ENCODE peak calls at places on chromosome 17, in nine cellular contexts. Q, E, F, T, G, A, I, B and L are unnamed samples.

GRCh38 chr17:57075193-57075592 is 9.9 kb upstream of the AKAP1 start:
- DNase-seq in Q (no peak), E (no peak), F (no peak), T (no peak), G (no peak), A (no peak), I (no peak), B (no peak), L (no peak)

GRCh38 chr17:7058831-7059447 is 15.0 kb upstream of the SLC16A11 start:
- DNase-seq in Q (no peak), E (no peak), F (no peak), T (no peak), G (no peak), A (no peak), I (peak), B (no peak), L (no peak)

GRCh38 chr17:17345294-17345597 is 42.1 kb downstream of the NT5M start:
- DNase-seq in Q (peak), E (no peak), F (no peak), T (peak), G (no peak), A (no peak), I (no peak), B (no peak), L (peak)

GRCh38 chr17:28338056-28338768 is 2.7 kb downstream of the TNFAIP1 start:
- DNase-seq in Q (no peak), E (no peak), F (no peak), T (no peak), G (no peak), A (no peak), I (peak), B (no peak), L (no peak)

GRCh38 chr17:18236494-18236893 is 11.1 kb downstream of the LLGL1 start:
- DNase-seq in Q (no peak), E (no peak), F (no peak), T (no peak), G (no peak), A (no peak), I (no peak), B (no peak), L (no peak)

GRCh38 chr17:4533522-4534502 is 21.4 kb downstream of the MYBBP1A start:
- DNase-seq in Q (peak), E (no peak), F (no peak), T (no peak), G (no peak), A (peak), I (peak), B (no peak), L (no peak)

GRCh38 chr17:74160656-74161500 is 42.6 kb upstream of the RPL38 start:
- DNase-seq in Q (no peak), E (no peak), F (no peak), T (peak), G (no peak), A (no peak), I (no peak), B (peak), L (no peak)

GRCh38 chr17:55053855-55054254 is 85.3 kb downstream of the STXBP4 start:
- DNase-seq in Q (no peak), E (no peak), F (no peak), T (no peak), G (no peak), A (no peak), I (peak), B (no peak), L (no peak)

GRCh38 chr17:68470959-68471358 is 13.7 kb upstream of the WIPI1 start:
- DNase-seq in Q (no peak), E (no peak), F (no peak), T (no peak), G (no peak), A (no peak), I (no peak), B (no peak), L (no peak)

GRCh38 chr17:82415786-82416185 is 2.4 kb upstream of the HEXD start:
- DNase-seq in Q (no peak), E (no peak), F (no peak), T (no peak), G (no peak), A (no peak), I (no peak), B (no peak), L (no peak)

GRCh38 chr17:82416771-82417170 is 1.4 kb upstream of the HEXD start:
- DNase-seq in Q (no peak), E (no peak), F (no peak), T (no peak), G (no peak), A (no peak), I (no peak), B (no peak), L (no peak)

GRCh38 chr17:82416264-82416663 is 1.9 kb upstream of the HEXD start:
- DNase-seq in Q (no peak), E (no peak), F (no peak), T (no peak), G (no peak), A (no peak), I (no peak), B (no peak), L (no peak)

GRCh38 chr17:82419471-82419995 is 1.1 kb upstream of the OGFOD3 start:
- DNase-seq in Q (no peak), E (no peak), F (no peak), T (no peak), G (no peak), A (no peak), I (no peak), B (no peak), L (no peak)

GRCh38 chr17:82418001-82418986 is at the start of the genes HEXD and OGFOD3:
- DNase-seq in Q (peak), E (peak), F (peak), T (no peak), G (peak), A (peak), I (peak), B (no peak), L (peak)
- TF ChIP-seq POLR2A in Q (no peak), E (peak), F (no peak), T (peak), G (no peak), A (peak), I (peak), B (peak), L (no peak)

GRCh38 chr17:46123607-46124006 is 69.6 kb downstream of the KANSL1 start:
- DNase-seq in Q (no peak), E (no peak), F (no peak), T (no peak), G (no peak), A (no peak), I (no peak), B (no peak), L (no peak)

GRCh38 chr17:46127524-46127923 is 65.7 kb downstream of the KANSL1 start:
- DNase-seq in Q (no peak), E (no peak), F (no peak), T (no peak), G (no peak), A (no peak), I (no peak), B (no peak), L (no peak)

GRCh38 chr17:46124695-46125592 is 68.3 kb downstream of the KANSL1 start:
- DNase-seq in Q (no peak), E (no peak), F (no peak), T (no peak), G (no peak), A (no peak), I (no peak), B (no peak), L (no peak)

GRCh38 chr17:46126840-46127239 is 66.4 kb downstream of the KANSL1 start:
- DNase-seq in Q (no peak), E (no peak), F (no peak), T (no peak), G (no peak), A (no peak), I (no peak), B (no peak), L (no peak)

DNA sequence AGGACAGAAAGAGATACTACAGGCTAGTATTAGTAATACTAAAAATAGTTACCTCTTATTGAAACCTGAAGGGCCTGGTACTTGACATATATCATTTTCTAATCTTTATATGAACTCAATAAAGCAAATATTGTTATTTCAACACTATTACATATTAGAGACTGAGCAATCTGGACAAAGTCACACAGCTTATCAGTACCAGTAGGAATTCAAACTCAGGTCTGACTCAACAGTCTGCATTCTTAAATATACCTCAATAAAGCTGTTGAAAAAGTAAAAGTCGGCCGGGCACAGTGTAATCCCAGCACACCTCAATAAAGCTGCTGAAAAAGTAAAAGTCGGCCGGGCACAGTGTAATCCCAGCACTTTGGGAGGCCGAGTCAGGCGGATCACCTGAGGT is 67.4 kb downstream of the KANSL1 start:
- DNase-seq in Q (no peak), E (no peak), F (no peak), T (no peak), G (no peak), A (no peak), I (no peak), B (no peak), L (no peak)
- H3K27ac ChIP-seq in Q (peak), E (no peak), F (no peak), T (no peak), G (no peak), A (no peak), I (no peak), B (no peak), L (no peak)

DNA sequence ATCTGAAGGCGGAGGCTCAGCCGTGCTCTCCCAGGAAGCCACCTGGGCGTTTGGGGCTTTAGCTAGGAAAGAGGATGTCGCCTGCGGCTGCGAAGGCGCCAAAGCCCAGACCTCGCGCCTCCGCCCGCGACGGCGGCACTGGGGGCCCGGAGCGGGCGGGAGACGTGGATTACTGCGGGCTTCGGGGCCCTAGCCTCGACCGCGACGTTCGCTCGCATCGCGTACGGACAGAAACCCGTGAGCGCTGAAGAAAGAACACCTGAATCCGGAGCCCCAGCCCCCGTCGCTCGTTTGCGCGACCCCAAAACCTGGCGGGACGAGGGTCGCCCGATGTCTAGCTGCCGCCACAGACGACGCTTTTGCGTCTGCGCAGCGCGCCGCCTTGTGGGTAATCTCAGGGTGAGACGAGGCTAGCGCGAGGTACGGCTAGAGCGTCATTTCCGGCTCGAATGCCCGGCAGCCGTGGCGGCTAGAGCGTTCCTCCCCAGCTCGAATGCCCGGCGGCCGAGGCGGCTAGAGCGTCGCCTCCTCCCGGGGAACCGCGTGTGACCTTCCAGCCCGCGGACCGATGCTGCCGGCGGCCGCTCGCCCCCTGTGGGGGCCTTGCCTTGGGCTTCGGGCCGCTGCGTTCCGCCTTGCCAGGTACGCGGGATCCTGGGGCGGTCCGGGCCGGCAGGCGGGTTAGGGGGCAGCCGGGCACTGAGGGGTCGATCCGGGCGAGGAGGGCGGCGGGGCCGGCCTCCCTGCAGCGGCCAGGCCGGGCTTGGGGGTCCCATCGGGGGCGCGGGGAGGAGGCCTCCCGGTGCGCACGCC is at the start of gene MRPL12:
- DNase-seq in Q (peak), E (peak), F (peak), T (peak), G (peak), A (peak), I (peak), B (peak), L (peak)
- TF ChIP-seq POLR2AphosphoS5 in Q (peak), E (peak), F (peak), T (peak), G (peak), A (peak), I (peak), B (peak), L (peak)

GRCh38 chr17:42109086-42109485 is 3.4 kb downstream of the DHX58 start:
- DNase-seq in Q (no peak), E (no peak), F (no peak), T (no peak), G (no peak), A (no peak), I (no peak), B (no peak), L (no peak)

GRCh38 chr17:42107124-42107523 is 5.4 kb downstream of the DHX58 start:
- DNase-seq in Q (no peak), E (no peak), F (no peak), T (no peak), G (no peak), A (no peak), I (no peak), B (no peak), L (no peak)

GRCh38 chr17:42110301-42111264 is 1.9 kb downstream of the DHX58 start:
- DNase-seq in Q (no peak), E (no peak), F (no peak), T (no peak), G (no peak), A (no peak), I (no peak), B (no peak), L (no peak)

GRCh38 chr17:42106009-42106408 is 6.5 kb downstream of the DHX58 start:
- DNase-seq in Q (no peak), E (no peak), F (no peak), T (no peak), G (no peak), A (no peak), I (no peak), B (no peak), L (no peak)

GRCh38 chr17:42107597-42108576 is 4.6 kb downstream of the DHX58 start:
- DNase-seq in Q (peak), E (peak), F (no peak), T (peak), G (peak), A (peak), I (peak), B (no peak), L (peak)
- TF ChIP-seq POLR2A in Q (no peak), E (no peak), F (no peak), T (no peak), G (no peak), A (no peak), I (no peak), B (no peak), L (no peak)

GRCh38 chr17:78596871-78597635 is 19.9 kb upstream of the DNAH17 start:
- DNase-seq in Q (no peak), E (no peak), F (no peak), T (no peak), G (no peak), A (no peak), I (no peak), B (no peak), L (peak)
- H3K27ac ChIP-seq in Q (peak), E (no peak), F (no peak), T (no peak), G (no peak), A (no peak), I (no peak), B (no peak), L (peak)

DNA sequence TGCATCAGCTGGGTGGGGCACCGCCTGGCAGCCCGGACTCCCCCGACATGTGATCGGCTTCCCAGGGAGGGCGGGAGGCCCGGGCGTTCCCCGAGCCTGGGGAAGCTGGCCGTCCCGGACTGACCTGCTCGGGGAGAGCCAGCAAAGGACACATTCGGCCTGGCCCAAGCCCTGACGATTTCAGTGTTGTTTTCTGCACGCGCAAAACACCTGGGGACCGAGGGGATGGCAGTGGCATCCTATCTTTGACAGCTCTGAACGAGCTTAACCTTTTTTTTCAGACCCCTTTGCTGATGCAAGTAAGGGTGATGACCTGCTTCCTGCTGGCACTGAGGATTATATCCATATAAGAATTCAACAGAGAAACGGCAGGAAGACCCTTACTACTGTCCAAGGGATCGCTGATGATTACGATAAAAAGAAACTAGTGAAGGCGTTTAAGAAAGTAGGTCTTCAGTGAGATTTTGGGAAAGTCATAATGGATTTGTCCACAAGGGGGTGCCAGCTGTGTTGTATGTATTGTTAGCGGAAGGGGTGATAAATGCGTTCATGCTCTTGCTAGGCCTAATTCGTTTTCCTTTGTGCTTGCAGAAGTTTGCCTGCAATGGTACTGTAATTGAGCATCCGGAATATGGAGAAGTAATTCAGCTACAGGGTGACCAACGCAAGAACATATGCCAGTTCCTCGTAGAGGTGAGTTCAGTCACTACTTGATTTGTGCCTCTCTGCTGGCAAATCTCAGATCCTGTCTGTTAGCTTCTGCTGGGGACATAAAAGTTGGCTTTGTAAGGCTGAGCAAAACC is 1.0 kb downstream of the EIF1 start:
- DNase-seq in Q (no peak), E (no peak), F (peak), T (no peak), G (no peak), A (peak), I (peak), B (no peak), L (no peak)
- TF ChIP-seq POLR2AphosphoS5 in Q (peak), E (peak), F (peak), T (no peak), G (no peak), A (peak), I (no peak), B (no peak), L (no peak)

GRCh38 chr17:46940692-46941404 is 17.9 kb downstream of the GOSR2 start:
- DNase-seq in Q (peak), E (peak), F (peak), T (no peak), G (peak), A (peak), I (peak), B (no peak), L (peak)

GRCh38 chr17:46942441-46943217 is 19.7 kb downstream of the GOSR2 start:
- DNase-seq in Q (peak), E (peak), F (no peak), T (no peak), G (no peak), A (peak), I (peak), B (no peak), L (no peak)

GRCh38 chr17:46944931-46945330 is 22.0 kb downstream of the GOSR2 start:
- DNase-seq in Q (no peak), E (no peak), F (no peak), T (no peak), G (no peak), A (no peak), I (no peak), B (no peak), L (no peak)

GRCh38 chr17:46943218-46943510 is 20.2 kb downstream of the GOSR2 start:
- DNase-seq in Q (no peak), E (no peak), F (no peak), T (no peak), G (no peak), A (no peak), I (no peak), B (no peak), L (no peak)

DNA sequence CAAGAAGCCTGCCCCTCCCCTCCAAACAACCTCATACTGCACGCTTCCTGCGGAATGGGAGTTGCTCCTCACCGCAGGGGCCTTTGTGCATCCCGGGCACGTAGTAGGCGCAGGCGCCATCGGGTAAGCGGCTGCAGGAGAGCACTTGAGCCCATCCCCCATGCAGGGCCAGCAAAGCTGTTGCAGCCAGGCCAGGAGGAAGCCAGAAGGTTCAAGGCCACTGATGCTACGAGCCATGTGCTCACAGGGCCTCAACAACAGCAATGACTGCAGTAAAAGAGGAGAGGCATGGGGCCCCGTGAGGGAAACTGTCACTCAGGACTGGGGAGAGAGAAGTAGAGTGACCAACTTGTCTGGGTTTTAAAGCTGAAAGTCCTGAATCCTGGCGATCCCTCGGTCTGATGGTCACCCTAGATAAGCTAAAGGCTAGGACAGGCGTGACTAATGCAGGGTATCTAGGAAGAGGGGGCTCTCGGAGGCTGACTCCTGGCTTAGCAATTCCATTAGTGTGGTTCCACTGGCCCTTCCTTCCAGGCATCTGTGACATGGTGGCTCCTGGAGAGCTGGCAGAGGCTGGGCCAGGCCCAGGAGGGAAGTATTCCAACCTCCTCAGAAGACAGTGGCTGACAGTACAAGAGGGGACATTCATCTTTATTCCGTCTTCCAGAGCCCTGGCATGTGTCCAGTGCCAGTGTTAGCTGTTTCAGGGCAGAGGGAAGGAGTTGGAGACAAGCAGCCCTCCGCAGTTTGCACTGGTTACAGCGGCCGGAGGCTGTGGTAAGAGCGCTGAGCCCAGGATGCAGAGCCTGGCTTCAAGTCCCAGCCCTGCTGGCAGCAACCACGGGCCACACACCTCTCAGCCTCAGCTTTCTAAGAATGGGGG is 20.8 kb downstream of the GOSR2 start:
- DNase-seq in Q (no peak), E (no peak), F (no peak), T (no peak), G (peak), A (no peak), I (peak), B (no peak), L (no peak)
- TF ChIP-seq POLR2A in Q (no peak), E (no peak), F (no peak), T (no peak), G (no peak), A (no peak), I (no peak), B (no peak), L (no peak)

GRCh38 chr17:81457396-81457795 is 55.2 kb downstream of the ACTG1 start:
- DNase-seq in Q (no peak), E (no peak), F (no peak), T (no peak), G (no peak), A (no peak), I (no peak), B (no peak), L (no peak)
- H3K27ac ChIP-seq in Q (no peak), E (no peak), F (no peak), T (no peak), G (no peak), A (no peak), I (peak), B (no peak), L (no peak)